ENCODE peak calls at places on chromosomes 13 and 19, in seven cellular contexts. B, T, V, P, J, Y and S are unnamed samples.

GRCh38 chr19:21084343-21084742 is 2.3 kb downstream of the ZNF714 start:
- DNase-seq in B (no peak), T (no peak), V (no peak), P (no peak), J (no peak), Y (no peak), S (peak)

GRCh38 chr19:917323-918151 is at the start of gene KISS1R:
- DNase-seq in B (no peak), T (no peak), V (peak), P (peak), J (peak), Y (peak), S (no peak)

GRCh38 chr19:46660601-46661019 is 372 bp downstream of the DACT3 start:
- DNase-seq in B (no peak), T (no peak), V (peak), P (no peak), J (no peak), Y (no peak), S (no peak)

GRCh38 chr13:111314852-111315251 is 5.6 kb upstream of the TEX29 start:
- DNase-seq in B (no peak), T (no peak), V (no peak), P (no peak), J (no peak), Y (no peak), S (no peak)

GRCh38 chr13:93226623-93227279 is at the start of gene GPC6:
- DNase-seq in B (peak), T (peak), V (peak), P (peak), J (peak), Y (no peak), S (peak)

GRCh38 chr13:33285420-33286124 is at the start of gene STARD13:
- DNase-seq in B (peak), T (peak), V (no peak), P (peak), J (peak), Y (no peak), S (peak)

GRCh38 chr19:35224681-35225604 is 3.6 kb downstream of the FAM187B start:
- DNase-seq in B (no peak), T (no peak), V (no peak), P (peak), J (no peak), Y (no peak), S (no peak)

GRCh38 chr13:69912576-69913074 is 195.0 kb upstream of the ATXN8OS start:
- DNase-seq in B (no peak), T (no peak), V (peak), P (no peak), J (no peak), Y (no peak), S (no peak)

GRCh38 chr19:16527971-16528521 is 14.2 kb downstream of the CHERP start:
- DNase-seq in B (no peak), T (no peak), V (peak), P (peak), J (no peak), Y (peak), S (no peak)

GRCh38 chr19:35223856-35224505 is 4.6 kb downstream of the FAM187B start:
- DNase-seq in B (no peak), T (no peak), V (no peak), P (no peak), J (no peak), Y (no peak), S (peak)